ENCODE peak calls at places on chromosome 15, in eight cellular contexts. One of them, this sample, is unnamed.
A peak's percentile ranks its signal among the peaks of the same experiment; 100 is the strongest.

GRCh38 chr15:77836901-77837648 is 204.4 kb upstream of the LINGO1 start:
- DNase-seq in NAMALWA: no peak
- DNase-seq in psoas muscle: peak; percentile 29
- DNase-seq in HS-5: no peak
- DNase-seq in ACHN: no peak
- DNase-seq in heart right ventricle: no peak
- DNase-seq in caudate nucleus: no peak
- DNase-seq in right cardiac atrium: no peak
- DNase-seq in this sample: no peak

GRCh38 chr15:93759626-93760025 is 471.7 kb upstream of the MCTP2 start:
- DNase-seq in NAMALWA: no peak
- DNase-seq in psoas muscle: no peak
- DNase-seq in HS-5: no peak
- DNase-seq in ACHN: no peak
- DNase-seq in heart right ventricle: no peak
- DNase-seq in caudate nucleus: no peak
- DNase-seq in right cardiac atrium: no peak
- DNase-seq in this sample: no peak

GRCh38 chr15:74306801-74307217 is 60.6 kb downstream of the CYP11A1 start:
- DNase-seq in NAMALWA: no peak
- DNase-seq in psoas muscle: no peak
- DNase-seq in HS-5: no peak
- DNase-seq in ACHN: no peak
- DNase-seq in heart right ventricle: no peak
- DNase-seq in caudate nucleus: no peak
- DNase-seq in right cardiac atrium: no peak
- DNase-seq in this sample: no peak

GRCh38 chr15:61195116-61196002 is 33.7 kb downstream of the RORA start:
- DNase-seq in NAMALWA: peak; percentile 60
- DNase-seq in psoas muscle: no peak
- DNase-seq in HS-5: peak; percentile 10
- DNase-seq in ACHN: peak; percentile 46
- DNase-seq in heart right ventricle: no peak
- DNase-seq in caudate nucleus: no peak
- DNase-seq in right cardiac atrium: no peak
- DNase-seq in this sample: no peak

GRCh38 chr15:58951388-58952060 is 18.0 kb upstream of the SLTM start:
- DNase-seq in NAMALWA: no peak
- DNase-seq in psoas muscle: no peak
- DNase-seq in HS-5: no peak
- DNase-seq in ACHN: no peak
- DNase-seq in heart right ventricle: no peak
- DNase-seq in caudate nucleus: no peak
- DNase-seq in right cardiac atrium: no peak
- DNase-seq in this sample: peak; percentile 28

GRCh38 chr15:99983171-99983891 is 250.1 kb upstream of the LYSMD4 start:
- DNase-seq in NAMALWA: no peak
- DNase-seq in psoas muscle: peak; percentile 19
- DNase-seq in HS-5: no peak
- DNase-seq in ACHN: no peak
- DNase-seq in heart right ventricle: no peak
- DNase-seq in caudate nucleus: no peak
- DNase-seq in right cardiac atrium: no peak
- DNase-seq in this sample: no peak

GRCh38 chr15:80920271-80920699 is 69.3 kb downstream of the MESD start:
- DNase-seq in NAMALWA: no peak
- DNase-seq in psoas muscle: no peak
- DNase-seq in HS-5: no peak
- DNase-seq in ACHN: no peak
- DNase-seq in heart right ventricle: no peak
- DNase-seq in caudate nucleus: no peak
- DNase-seq in right cardiac atrium: no peak
- DNase-seq in this sample: no peak

GRCh38 chr15:90790057-90790456 is 72.9 kb downstream of the BLM start:
- DNase-seq in NAMALWA: no peak
- DNase-seq in psoas muscle: no peak
- DNase-seq in HS-5: no peak
- DNase-seq in ACHN: no peak
- DNase-seq in heart right ventricle: no peak
- DNase-seq in caudate nucleus: no peak
- DNase-seq in right cardiac atrium: no peak
- DNase-seq in this sample: no peak

GRCh38 chr15:68022061-68022460 is 32.1 kb upstream of the PIAS1 start:
- DNase-seq in NAMALWA: no peak
- DNase-seq in psoas muscle: peak; percentile 58
- DNase-seq in HS-5: no peak
- DNase-seq in ACHN: no peak
- DNase-seq in heart right ventricle: no peak
- DNase-seq in caudate nucleus: no peak
- DNase-seq in right cardiac atrium: peak; percentile 50
- DNase-seq in this sample: no peak

GRCh38 chr15:85741021-85741421 is 53.7 kb downstream of the KLHL25 start:
- DNase-seq in NAMALWA: no peak
- DNase-seq in psoas muscle: no peak
- DNase-seq in HS-5: no peak
- DNase-seq in ACHN: no peak
- DNase-seq in heart right ventricle: no peak
- DNase-seq in caudate nucleus: peak; percentile 49
- DNase-seq in right cardiac atrium: peak; percentile 60
- DNase-seq in this sample: no peak

GRCh38 chr15:45829336-45830153 is 194.7 kb downstream of the SQOR start:
- DNase-seq in NAMALWA: no peak
- DNase-seq in psoas muscle: no peak
- DNase-seq in HS-5: no peak
- DNase-seq in ACHN: no peak
- DNase-seq in heart right ventricle: no peak
- DNase-seq in caudate nucleus: no peak
- DNase-seq in right cardiac atrium: no peak
- DNase-seq in this sample: no peak

GRCh38 chr15:83163032-83163431 is 44.6 kb downstream of the HDGFL3 start:
- DNase-seq in NAMALWA: no peak
- DNase-seq in psoas muscle: no peak
- DNase-seq in HS-5: no peak
- DNase-seq in ACHN: no peak
- DNase-seq in heart right ventricle: no peak
- DNase-seq in caudate nucleus: no peak
- DNase-seq in right cardiac atrium: no peak
- DNase-seq in this sample: no peak

GRCh38 chr15:93948728-93949127 is 282.6 kb upstream of the MCTP2 start:
- DNase-seq in NAMALWA: no peak
- DNase-seq in psoas muscle: no peak
- DNase-seq in HS-5: no peak
- DNase-seq in ACHN: no peak
- DNase-seq in heart right ventricle: no peak
- DNase-seq in caudate nucleus: peak; percentile 60
- DNase-seq in right cardiac atrium: no peak
- DNase-seq in this sample: no peak

GRCh38 chr15:100810831-100811230 is 68.8 kb upstream of the ALDH1A3 start:
- DNase-seq in NAMALWA: no peak
- DNase-seq in psoas muscle: no peak
- DNase-seq in HS-5: no peak
- DNase-seq in ACHN: no peak
- DNase-seq in heart right ventricle: no peak
- DNase-seq in caudate nucleus: no peak
- DNase-seq in right cardiac atrium: no peak
- DNase-seq in this sample: no peak

This sample was measured in Calu3.